ENCODE peak calls at places on chromosome 13, in nine cellular contexts. T, B, R, Q, J, V, X, E and P are unnamed samples.

GRCh38 chr13:23617551-23618014 is 47.4 kb downstream of the TNFRSF19 start:
- DNase-seq in T (no peak), B (no peak), R (no peak), Q (no peak), J (peak; percentile 94), V (peak; percentile 61), X (no peak), E (no peak), P (no peak)

GRCh38 chr13:51912091-51912490 is 50.3 kb downstream of the CCDC70 start:
- DNase-seq in T (no peak), B (no peak), R (no peak), Q (no peak), J (no peak), V (no peak), X (no peak), E (no peak), P (no peak)

GRCh38 chr13:64810701-64811258 is 2419.4 kb downstream of the PCDH9 start:
- DNase-seq in T (no peak), B (no peak), R (no peak), Q (no peak), J (no peak), V (peak; percentile 64), X (no peak), E (no peak), P (no peak)

GRCh38 chr13:79904581-79904980 is 423.6 kb downstream of the NDFIP2 start:
- DNase-seq in T (no peak), B (no peak), R (no peak), Q (no peak), J (no peak), V (no peak), X (no peak), E (no peak), P (no peak)

GRCh38 chr13:112928958-112929777 is 39.8 kb upstream of the MCF2L start:
- DNase-seq in T (no peak), B (no peak), R (no peak), Q (no peak), J (peak; percentile 10), V (peak; percentile 48), X (no peak), E (no peak), P (no peak)

GRCh38 chr13:20939662-20940061 is 37.1 kb upstream of the XPO4 start:
- DNase-seq in T (no peak), B (no peak), R (no peak), Q (no peak), J (no peak), V (no peak), X (no peak), E (no peak), P (no peak)

GRCh38 chr13:66835040-66835628 is 395.0 kb downstream of the PCDH9 start:
- DNase-seq in T (no peak), B (no peak), R (peak; percentile 20), Q (peak; percentile 66), J (peak; percentile 39), V (peak; percentile 66), X (peak; percentile 74), E (no peak), P (no peak)

GRCh38 chr13:20054586-20054985 is 96.1 kb downstream of the ZMYM2 start:
- DNase-seq in T (no peak), B (no peak), R (no peak), Q (no peak), J (no peak), V (no peak), X (no peak), E (no peak), P (no peak)

GRCh38 chr13:113787694-113788093 is 28.7 kb downstream of the TMEM255B start:
- DNase-seq in T (no peak), B (no peak), R (no peak), Q (no peak), J (no peak), V (no peak), X (no peak), E (no peak), P (no peak)

GRCh38 chr13:105497597-105497996 is 1037.9 kb downstream of the EFNB2 start:
- DNase-seq in T (no peak), B (no peak), R (no peak), Q (no peak), J (no peak), V (no peak), X (no peak), E (no peak), P (no peak)

GRCh38 chr13:74117207-74117705 is 16.9 kb downstream of the KLF12 start:
- DNase-seq in T (no peak), B (no peak), R (no peak), Q (no peak), J (no peak), V (no peak), X (no peak), E (no peak), P (no peak)

GRCh38 chr13:38180670-38181069 is 169.0 kb upstream of the UFM1 start:
- DNase-seq in T (no peak), B (no peak), R (no peak), Q (no peak), J (no peak), V (no peak), X (no peak), E (no peak), P (no peak)

GRCh38 chr13:23488442-23488841 is 54.9 kb upstream of the SACS start:
- DNase-seq in T (no peak), B (no peak), R (no peak), Q (no peak), J (peak; percentile 90), V (peak; percentile 41), X (no peak), E (no peak), P (no peak)

GRCh38 chr13:46469064-46469463 is 82.0 kb upstream of the RUBCNL start:
- DNase-seq in T (no peak), B (no peak), R (no peak), Q (no peak), J (no peak), V (peak; percentile 65), X (no peak), E (no peak), P (no peak)

GRCh38 chr13:38763446-38764381 is 76.8 kb downstream of the FREM2 start:
- DNase-seq in T (peak; percentile 43), B (no peak), R (no peak), Q (peak; percentile 38), J (peak; percentile 28), V (peak; percentile 60), X (no peak), E (no peak), P (no peak)

GRCh38 chr13:43915451-43915850 is 35.7 kb downstream of the LACC1 start:
- DNase-seq in T (no peak), B (no peak), R (no peak), Q (no peak), J (no peak), V (no peak), X (no peak), E (no peak), P (no peak)

GRCh38 chr13:94657167-94657566 is 55.2 kb downstream of the SOX21 start:
- DNase-seq in T (no peak), B (no peak), R (no peak), Q (no peak), J (peak; percentile 10), V (peak; percentile 31), X (no peak), E (no peak), P (no peak)

GRCh38 chr13:71522976-71523517 is 344.0 kb downstream of the DACH1 start:
- DNase-seq in T (no peak), B (no peak), R (no peak), Q (no peak), J (no peak), V (no peak), X (no peak), E (no peak), P (no peak)

DNA sequence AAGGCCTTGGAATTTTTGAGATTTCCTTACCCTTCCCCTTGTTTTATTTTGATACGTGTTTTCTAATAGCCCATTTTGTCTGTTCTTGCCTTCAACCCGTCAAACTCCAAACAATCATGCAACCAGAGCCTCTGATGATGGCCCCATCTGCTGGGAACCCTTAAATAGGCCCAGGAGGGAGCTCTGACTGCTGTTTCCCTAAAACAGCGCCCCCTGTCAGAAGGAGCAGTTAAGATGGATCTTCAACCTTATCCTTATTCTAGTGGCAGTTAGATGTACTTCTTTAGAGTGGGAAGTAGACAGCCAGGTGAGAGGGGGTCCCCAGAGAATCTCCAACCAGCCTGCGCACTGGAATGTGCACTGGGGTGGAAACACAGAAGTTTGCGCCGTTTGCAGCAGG is 1031.0 kb upstream of the PCDH9 start:
- DNase-seq in T (no peak), B (no peak), R (no peak), Q (no peak), J (no peak), V (no peak), X (no peak), E (no peak), P (no peak)
- TF ChIP-seq CTCF in T (no peak), B (no peak), R (no peak), Q (no peak), J (no peak), V (no peak), X (no peak), E (no peak), P (no peak)

GRCh38 chr13:93416943-93417342 is 190.3 kb downstream of the GPC6 start:
- DNase-seq in T (no peak), B (no peak), R (no peak), Q (no peak), J (no peak), V (no peak), X (no peak), E (no peak), P (no peak)

GRCh38 chr13:93413972-93414717 is 187.5 kb downstream of the GPC6 start:
- DNase-seq in T (no peak), B (no peak), R (no peak), Q (no peak), J (peak; percentile 8), V (peak; percentile 39), X (no peak), E (no peak), P (no peak)

GRCh38 chr13:93420887-93421286 is 194.3 kb downstream of the GPC6 start:
- DNase-seq in T (no peak), B (no peak), R (no peak), Q (peak; percentile 21), J (no peak), V (no peak), X (peak; percentile 27), E (no peak), P (no peak)

GRCh38 chr13:93420206-93420605 is 193.6 kb downstream of the GPC6 start:
- DNase-seq in T (no peak), B (no peak), R (no peak), Q (no peak), J (no peak), V (no peak), X (no peak), E (no peak), P (no peak)

GRCh38 chr13:93418398-93418797 is 191.8 kb downstream of the GPC6 start:
- DNase-seq in T (no peak), B (no peak), R (no peak), Q (no peak), J (no peak), V (no peak), X (no peak), E (no peak), P (no peak)
- TF ChIP-seq CTCF in T (no peak), B (no peak), R (no peak), Q (no peak), J (no peak), V (no peak), X (no peak), E (no peak), P (no peak)

GRCh38 chr13:104132849-104133248 is 1066.6 kb upstream of the SLC10A2 start:
- DNase-seq in T (no peak), B (no peak), R (no peak), Q (no peak), J (no peak), V (no peak), X (no peak), E (no peak), P (no peak)
- TF ChIP-seq CTCF in T (no peak), B (no peak), R (no peak), Q (no peak), J (no peak), V (no peak), X (no peak), E (no peak), P (no peak)

GRCh38 chr13:49554387-49554786 is 31.0 kb downstream of the RCBTB1 start:
- DNase-seq in T (no peak), B (no peak), R (no peak), Q (no peak), J (no peak), V (no peak), X (no peak), E (no peak), P (no peak)
- TF ChIP-seq CTCF in T (no peak), B (no peak), R (no peak), Q (no peak), J (no peak), V (no peak), X (no peak), E (no peak), P (no peak)